ENCODE peak calls at places on chromosomes 1 and 21, in six cellular contexts. B, J, Z, F, X and G are unnamed samples.
A peak's percentile ranks its signal among the peaks of the same experiment; 100 is the strongest.

GRCh38 chr1:247365023-247365422 is 33.4 kb upstream of the ZNF496 start:
- DNase-seq in B (no peak), J (no peak), Z (no peak), F (no peak), X (no peak), G (no peak)

GRCh38 chr1:112267929-112268328 is 128.1 kb upstream of the CTTNBP2NL start:
- DNase-seq in B (no peak), J (no peak), Z (no peak), F (no peak), X (no peak), G (no peak)

GRCh38 chr21:32712043-32712442 is 15.8 kb downstream of the SYNJ1 start:
- DNase-seq in B (no peak), J (no peak), Z (no peak), F (peak; percentile 73), X (no peak), G (peak; percentile 90)

GRCh38 chr1:181604482-181604881 is 121.2 kb downstream of the CACNA1E start:
- DNase-seq in B (no peak), J (no peak), Z (no peak), F (no peak), X (no peak), G (no peak)

GRCh38 chr1:158930504-158930903 is 848 bp upstream of the PYHIN1 start:
- DNase-seq in B (no peak), J (no peak), Z (no peak), F (peak; percentile 81), X (no peak), G (no peak)

GRCh38 chr1:198333744-198334143 is 176.9 kb downstream of the NEK7 start:
- DNase-seq in B (no peak), J (no peak), Z (peak; percentile 70), F (no peak), X (no peak), G (no peak)

GRCh38 chr1:943545-944340 is 15.3 kb downstream of the NOC2L start:
- DNase-seq in B (no peak), J (no peak), Z (no peak), F (no peak), X (no peak), G (peak; percentile 54)

GRCh38 chr1:147892731-147893214 is 9.8 kb upstream of the GJA8 start:
- DNase-seq in B (peak; percentile 63), J (peak; percentile 49), Z (peak; percentile 71), F (peak; percentile 55), X (peak; percentile 68), G (peak; percentile 64)

GRCh38 chr21:15229390-15229789 is 164.6 kb upstream of the NRIP1 start:
- DNase-seq in B (no peak), J (no peak), Z (no peak), F (no peak), X (no peak), G (no peak)

GRCh38 chr1:200535605-200536004 is 84.9 kb downstream of the KIF14 start:
- DNase-seq in B (peak; percentile 31), J (peak; percentile 38), Z (peak; percentile 48), F (peak; percentile 35), X (no peak), G (peak; percentile 46)

GRCh38 chr21:38476385-38476784 is 21.9 kb downstream of the ERG start:
- DNase-seq in B (no peak), J (no peak), Z (no peak), F (no peak), X (no peak), G (no peak)

GRCh38 chr1:2526824-2527552 is 592 bp upstream of the PANK4 start:
- DNase-seq in B (no peak), J (no peak), Z (peak; percentile 94), F (no peak), X (peak; percentile 71), G (no peak)

GRCh38 chr1:27752372-27752771 is 20.6 kb upstream of the STX12 start:
- DNase-seq in B (no peak), J (no peak), Z (no peak), F (peak; percentile 14), X (no peak), G (peak; percentile 72)

GRCh38 chr1:225871374-225872074 is 10.7 kb downstream of the TMEM63A start:
- DNase-seq in B (no peak), J (no peak), Z (peak; percentile 23), F (no peak), X (no peak), G (no peak)

GRCh38 chr1:178283409-178283808 is 189.5 kb downstream of the RASAL2 start:
- DNase-seq in B (peak; percentile 15), J (no peak), Z (peak; percentile 31), F (no peak), X (no peak), G (no peak)

GRCh38 chr21:44065428-44065827 is 41.8 kb upstream of the PWP2 start:
- DNase-seq in B (no peak), J (no peak), Z (no peak), F (no peak), X (no peak), G (no peak)

GRCh38 chr1:9196129-9197040 is 38.2 kb upstream of the H6PD start:
- DNase-seq in B (peak; percentile 77), J (peak; percentile 81), Z (peak; percentile 95), F (peak; percentile 70), X (peak; percentile 80), G (peak; percentile 47)

GRCh38 chr1:6601049-6601864 is 1.4 kb downstream of the KLHL21 start:
- DNase-seq in B (peak; percentile 43), J (peak; percentile 63), Z (peak; percentile 99), F (peak; percentile 55), X (peak; percentile 84), G (peak; percentile 86)

GRCh38 chr1:74748962-74749361 is 16.0 kb downstream of the TYW3 start:
- DNase-seq in B (no peak), J (no peak), Z (no peak), F (no peak), X (peak; percentile 74), G (no peak)

GRCh38 chr21:36397606-36398005 is 12.4 kb downstream of the CHAF1B start:
- DNase-seq in B (no peak), J (no peak), Z (no peak), F (no peak), X (no peak), G (no peak)

GRCh38 chr1:30092051-30092858 is 631.1 kb downstream of the MATN1 start:
- DNase-seq in B (no peak), J (no peak), Z (no peak), F (no peak), X (no peak), G (no peak)

GRCh38 chr21:17854771-17855170 is 35.6 kb upstream of the C21orf91 start:
- DNase-seq in B (no peak), J (no peak), Z (no peak), F (no peak), X (no peak), G (no peak)

GRCh38 chr1:243287652-243288051 is 31.8 kb downstream of the SDCCAG8 start:
- DNase-seq in B (no peak), J (no peak), Z (peak; percentile 89), F (peak; percentile 29), X (no peak), G (no peak)

GRCh38 chr1:182046763-182047162 is 14.7 kb downstream of the ZNF648 start:
- DNase-seq in B (no peak), J (no peak), Z (no peak), F (no peak), X (no peak), G (peak; percentile 38)

GRCh38 chr1:9597361-9598315 is 8.9 kb downstream of the TMEM201 start:
- DNase-seq in B (no peak), J (no peak), Z (no peak), F (no peak), X (no peak), G (no peak)

GRCh38 chr1:174998569-174999215 is 1.1 kb upstream of the CACYBP start:
- DNase-seq in B (peak; percentile 77), J (peak; percentile 48), Z (peak; percentile 71), F (peak; percentile 89), X (peak; percentile 75), G (peak; percentile 92)

GRCh38 chr1:202968895-202969295 is 1.8 kb upstream of the CYB5R1 start:
- DNase-seq in B (peak; percentile 77), J (peak; percentile 62), Z (peak; percentile 84), F (peak; percentile 77), X (peak; percentile 65), G (peak; percentile 85)

GRCh38 chr1:21508580-21509350 is 458 bp upstream of the ALPL start:
- DNase-seq in B (peak; percentile 97), J (peak; percentile 97), Z (peak; percentile 81), F (peak; percentile 57), X (peak; percentile 90), G (peak; percentile 51)

GRCh38 chr1:241842565-241842964 is 5.4 kb upstream of the EXO1 start:
- DNase-seq in B (no peak), J (no peak), Z (peak; percentile 77), F (no peak), X (no peak), G (no peak)

GRCh38 chr1:202158810-202159533 is 1.4 kb downstream of the PTPN7 start:
- DNase-seq in B (no peak), J (no peak), Z (no peak), F (peak; percentile 70), X (no peak), G (peak; percentile 75)

GRCh38 chr1:39047374-39048229 is 21.5 kb downstream of the NDUFS5 start:
- DNase-seq in B (no peak), J (no peak), Z (peak; percentile 96), F (peak; percentile 37), X (peak; percentile 72), G (no peak)

GRCh38 chr1:16126738-16127515 is 28.9 kb downstream of the EPHA2 start:
- DNase-seq in B (no peak), J (no peak), Z (no peak), F (no peak), X (no peak), G (no peak)
- TF ChIP-seq EZH2phosphoT487 in B (no peak), J (no peak), Z (no peak), F (no peak), X (no peak), G (no peak)

DNA sequence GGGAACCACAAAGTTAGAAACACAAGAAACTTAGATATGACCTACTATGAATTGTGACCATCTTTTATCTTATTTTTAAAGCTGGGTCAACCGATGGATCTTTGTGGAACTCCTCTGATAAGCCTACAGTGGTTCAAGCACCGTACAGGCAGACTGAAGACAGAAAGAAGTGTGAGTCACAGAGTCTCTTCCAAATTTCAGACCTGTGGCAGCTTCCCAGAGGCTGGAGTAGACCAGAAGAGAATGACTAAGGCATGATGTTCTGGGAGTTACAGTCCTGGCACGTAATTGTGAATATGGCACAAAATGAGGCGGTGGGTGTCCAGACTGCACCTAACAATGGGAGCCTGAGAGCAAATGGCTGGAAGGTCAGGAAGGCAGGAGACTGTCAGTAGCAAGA is 70.0 kb downstream of the LMO4 start:
- DNase-seq in B (no peak), J (no peak), Z (peak; percentile 93), F (no peak), X (no peak), G (no peak)
- TF ChIP-seq EZH2phosphoT487 in B (no peak), J (no peak), Z (no peak), F (no peak), X (no peak), G (no peak)

DNA sequence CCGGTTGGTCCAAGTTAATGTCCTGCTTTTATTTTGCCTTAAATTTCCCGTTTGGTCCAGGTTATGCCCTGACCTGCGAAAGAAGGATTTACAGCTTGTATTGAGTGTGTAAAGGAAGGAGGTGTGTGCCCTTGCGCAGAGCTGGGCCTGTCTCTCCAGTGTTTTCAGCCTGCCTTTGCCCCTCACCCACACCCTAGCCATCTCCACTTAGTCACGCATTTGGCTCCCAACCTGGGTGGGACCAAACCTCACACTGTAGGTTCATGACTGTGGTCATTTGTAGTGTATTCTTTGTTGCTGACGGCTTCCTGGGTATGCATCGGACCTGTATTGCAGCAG is 567 bp upstream of the SRSF10 start:
- DNase-seq in B (peak; percentile 23), J (peak; percentile 40), Z (peak; percentile 58), F (peak; percentile 82), X (peak; percentile 43), G (no peak)
- TF ChIP-seq EZH2phosphoT487 in B (no peak), J (no peak), Z (no peak), F (no peak), X (no peak), G (no peak)

GRCh38 chr1:45913183-45913924 is 109.9 kb downstream of the MAST2 start:
- DNase-seq in B (peak; percentile 16), J (peak; percentile 60), Z (peak; percentile 98), F (no peak), X (peak; percentile 79), G (no peak)
- TF ChIP-seq EZH2phosphoT487 in B (no peak), J (no peak), Z (peak; percentile 73), F (no peak), X (no peak), G (no peak)